ENCODE peak calls at places on chromosomes 7 and 10, in eight cellular contexts. V, J, T, S, H, A, P and G are unnamed samples.

GRCh38 chr7:48512892-48513291 is 341.6 kb downstream of the ABCA13 start:
- DNase-seq in H (no peak), V (no peak), J (no peak), T (no peak), A (no peak), S (no peak), P (no peak), G (no peak)

GRCh38 chr7:76507723-76508406 is 2.5 kb upstream of the UPK3B start:
- DNase-seq in J (no peak), P (no peak), V (no peak), H (no peak), A (no peak), T (peak), S (no peak), G (no peak)

GRCh38 chr10:24866615-24867583 is 85.5 kb downstream of the PRTFDC1 start:
- DNase-seq in S (no peak), J (no peak), T (peak), A (no peak), V (peak), P (no peak), H (no peak), G (no peak)

GRCh38 chr10:34791947-34792346 is 23.1 kb downstream of the PARD3 start:
- DNase-seq in H (no peak), P (no peak), V (no peak), T (no peak), A (no peak), J (no peak), S (no peak), G (no peak)

GRCh38 chr10:125638555-125638954 is 44.4 kb downstream of the TEX36 start:
- DNase-seq in J (no peak), H (no peak), A (no peak), S (no peak), T (no peak), P (no peak), V (no peak), G (no peak)

GRCh38 chr7:96949766-96950165 is 55.6 kb upstream of the DLX6 start:
- DNase-seq in J (no peak), A (no peak), V (peak), P (no peak), S (no peak), H (peak), T (no peak), G (no peak)

GRCh38 chr7:71871446-71871845 is 540.7 kb downstream of the CALN1 start:
- DNase-seq in A (peak), J (no peak), P (no peak), H (no peak), S (no peak), V (no peak), T (no peak), G (no peak)

GRCh38 chr7:18305866-18306265 is 189.7 kb upstream of the HDAC9 start:
- DNase-seq in T (no peak), H (no peak), J (no peak), S (no peak), A (no peak), P (no peak), V (peak), G (no peak)

GRCh38 chr10:79483948-79484347 is 28.4 kb upstream of the EIF5AL1 start:
- DNase-seq in V (peak), S (no peak), J (no peak), T (peak), P (no peak), A (no peak), H (no peak), G (no peak)

GRCh38 chr7:112238852-112239610 is 32.5 kb downstream of the ZNF277 start:
- DNase-seq in A (no peak), J (no peak), H (no peak), S (no peak), T (no peak), V (peak), P (no peak), G (no peak)

GRCh38 chr10:62831346-62831745 is 15.2 kb upstream of the EGR2 start:
- DNase-seq in A (no peak), J (no peak), T (no peak), P (no peak), V (peak), S (no peak), H (no peak), G (no peak)

GRCh38 chr7:101299511-101300464 is 21.8 kb downstream of the IFT22 start:
- DNase-seq in J (peak), S (no peak), V (no peak), T (peak), A (no peak), P (no peak), H (no peak), G (no peak)

GRCh38 chr10:50469778-50470193 is 154.0 kb downstream of the SGMS1 start:
- DNase-seq in H (no peak), J (no peak), P (no peak), A (peak), V (peak), S (no peak), T (no peak), G (no peak)

GRCh38 chr10:59177031-59177861 is 803 bp downstream of the PHYHIPL start:
- DNase-seq in V (peak), S (no peak), A (peak), T (peak), H (no peak), P (no peak), J (peak), G (no peak)

GRCh38 chr7:100057006-100057405 is 7.4 kb downstream of the ZSCAN21 start:
- DNase-seq in V (no peak), H (no peak), A (no peak), S (no peak), T (no peak), P (no peak), J (no peak), G (no peak)

GRCh38 chr7:44756904-44757303 is 8.3 kb downstream of the ZMIZ2 start:
- DNase-seq in P (no peak), J (no peak), V (no peak), A (no peak), H (no peak), T (no peak), S (no peak), G (no peak)

GRCh38 chr7:139570119-139570518 is 46.6 kb downstream of the CLEC2L start:
- DNase-seq in H (no peak), T (no peak), S (no peak), V (no peak), J (no peak), P (no peak), A (no peak), G (no peak)

GRCh38 chr7:154186811-154187210 is 134.6 kb downstream of the DPP6 start:
- DNase-seq in T (no peak), J (no peak), S (no peak), P (no peak), V (no peak), H (no peak), A (no peak), G (no peak)